ENCODE peak calls at places on chromosomes 6 and 20, in eight cellular contexts. One of them, this sample, is unnamed.

GRCh38 chr6:126701799-126702198 is 361.9 kb downstream of the CENPW start:
- DNase-seq in H1: no peak
- DNase-seq in prostate gland: no peak
- DNase-seq in stomach: no peak
- DNase-seq in HL-60: no peak
- DNase-seq in esophagus muscularis mucosa: no peak
- DNase-seq in breast epithelium: no peak
- DNase-seq in GM12878: no peak
- DNase-seq in this sample: no peak

GRCh38 chr6:142531727-142532126 is 229.9 kb downstream of the ADGRG6 start:
- DNase-seq in H1: no peak
- DNase-seq in prostate gland: no peak
- DNase-seq in GM12878: no peak
- DNase-seq in esophagus muscularis mucosa: no peak
- DNase-seq in stomach: no peak
- DNase-seq in HL-60: no peak
- DNase-seq in breast epithelium: no peak
- DNase-seq in this sample: no peak

GRCh38 chr6:50699086-50699886 is 14.0 kb upstream of the TFAP2D start:
- DNase-seq in stomach: no peak
- DNase-seq in breast epithelium: no peak
- DNase-seq in GM12878: no peak
- DNase-seq in HL-60: no peak
- DNase-seq in H1: no peak
- DNase-seq in prostate gland: no peak
- DNase-seq in esophagus muscularis mucosa: no peak
- DNase-seq in this sample: no peak

GRCh38 chr6:89148016-89148750 is 2.3 kb downstream of the PM20D2 start:
- DNase-seq in H1: no peak
- DNase-seq in esophagus muscularis mucosa: no peak
- DNase-seq in breast epithelium: no peak
- DNase-seq in GM12878: no peak
- DNase-seq in stomach: no peak
- DNase-seq in HL-60: no peak
- DNase-seq in prostate gland: no peak
- DNase-seq in this sample: no peak

GRCh38 chr20:62929051-62929538 is 2.8 kb upstream of the DIDO1 start:
- DNase-seq in H1: no peak
- DNase-seq in prostate gland: peak
- DNase-seq in esophagus muscularis mucosa: no peak
- DNase-seq in HL-60: no peak
- DNase-seq in stomach: peak
- DNase-seq in breast epithelium: peak
- DNase-seq in GM12878: no peak
- DNase-seq in this sample: peak

GRCh38 chr20:4886771-4887527 is 114.4 kb downstream of the SLC23A2 start:
- DNase-seq in esophagus muscularis mucosa: no peak
- DNase-seq in stomach: no peak
- DNase-seq in HL-60: peak
- DNase-seq in H1: no peak
- DNase-seq in breast epithelium: no peak
- DNase-seq in GM12878: no peak
- DNase-seq in prostate gland: no peak
- DNase-seq in this sample: no peak

GRCh38 chr6:18400831-18401446 is 13.8 kb downstream of the RNF144B start:
- DNase-seq in breast epithelium: no peak
- DNase-seq in H1: no peak
- DNase-seq in GM12878: peak
- DNase-seq in esophagus muscularis mucosa: no peak
- DNase-seq in stomach: no peak
- DNase-seq in prostate gland: no peak
- DNase-seq in HL-60: no peak
- DNase-seq in this sample: no peak

GRCh38 chr20:58130156-58130555 is 98.3 kb downstream of the ANKRD60 start:
- DNase-seq in prostate gland: no peak
- DNase-seq in HL-60: no peak
- DNase-seq in GM12878: no peak
- DNase-seq in breast epithelium: no peak
- DNase-seq in H1: no peak
- DNase-seq in esophagus muscularis mucosa: peak
- DNase-seq in stomach: no peak
- DNase-seq in this sample: no peak

GRCh38 chr6:109441069-109441816 is 719 bp downstream of the SMPD2 start:
- DNase-seq in prostate gland: peak
- DNase-seq in stomach: peak
- DNase-seq in esophagus muscularis mucosa: no peak
- DNase-seq in GM12878: no peak
- DNase-seq in H1: no peak
- DNase-seq in HL-60: peak
- DNase-seq in breast epithelium: no peak
- DNase-seq in this sample: no peak

GRCh38 chr6:14682821-14683220 is 563.0 kb upstream of the JARID2 start:
- DNase-seq in HL-60: no peak
- DNase-seq in breast epithelium: no peak
- DNase-seq in prostate gland: no peak
- DNase-seq in H1: no peak
- DNase-seq in esophagus muscularis mucosa: no peak
- DNase-seq in stomach: no peak
- DNase-seq in GM12878: no peak
- DNase-seq in this sample: no peak

GRCh38 chr6:867378-867777 is 174.4 kb upstream of the EXOC2 start:
- DNase-seq in H1: no peak
- DNase-seq in esophagus muscularis mucosa: no peak
- DNase-seq in prostate gland: no peak
- DNase-seq in stomach: no peak
- DNase-seq in GM12878: no peak
- DNase-seq in HL-60: no peak
- DNase-seq in breast epithelium: no peak
- DNase-seq in this sample: no peak

DNA sequence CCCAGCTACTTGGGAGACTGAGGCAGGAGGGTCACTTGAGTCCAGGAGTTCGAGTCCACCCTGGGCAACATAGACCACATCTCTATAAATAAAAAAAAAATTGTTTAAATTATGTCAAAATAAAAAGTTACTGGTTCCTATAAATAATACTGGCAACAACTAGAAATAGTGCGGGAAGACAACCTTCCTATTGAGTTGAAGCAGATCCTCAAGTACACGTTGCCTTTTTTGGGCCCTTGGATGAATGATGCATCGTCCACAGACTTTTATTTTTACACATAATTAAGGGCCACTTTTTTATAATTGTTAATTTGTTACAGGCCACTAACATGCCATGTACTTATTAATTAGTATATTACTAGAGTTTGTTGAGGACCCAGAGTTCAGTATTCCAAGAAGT is 31.1 kb downstream of the KIZ start:
- DNase-seq in H1: no peak
- DNase-seq in GM12878: no peak
- DNase-seq in stomach: no peak
- DNase-seq in HL-60: no peak
- DNase-seq in breast epithelium: no peak
- DNase-seq in esophagus muscularis mucosa: no peak
- DNase-seq in prostate gland: no peak
- DNase-seq in this sample: no peak
- TF ChIP-seq POLR2AphosphoS5 in H1: no peak
- TF ChIP-seq POLR2AphosphoS5 in GM12878: no peak
- TF ChIP-seq POLR2AphosphoS5 in stomach: no peak
- TF ChIP-seq POLR2AphosphoS5 in HL-60: no peak
- TF ChIP-seq POLR2AphosphoS5 in breast epithelium: no peak
- TF ChIP-seq POLR2AphosphoS5 in esophagus muscularis mucosa: no peak
- TF ChIP-seq POLR2AphosphoS5 in prostate gland: no peak
- TF ChIP-seq POLR2AphosphoS5 in this sample: no peak

DNA sequence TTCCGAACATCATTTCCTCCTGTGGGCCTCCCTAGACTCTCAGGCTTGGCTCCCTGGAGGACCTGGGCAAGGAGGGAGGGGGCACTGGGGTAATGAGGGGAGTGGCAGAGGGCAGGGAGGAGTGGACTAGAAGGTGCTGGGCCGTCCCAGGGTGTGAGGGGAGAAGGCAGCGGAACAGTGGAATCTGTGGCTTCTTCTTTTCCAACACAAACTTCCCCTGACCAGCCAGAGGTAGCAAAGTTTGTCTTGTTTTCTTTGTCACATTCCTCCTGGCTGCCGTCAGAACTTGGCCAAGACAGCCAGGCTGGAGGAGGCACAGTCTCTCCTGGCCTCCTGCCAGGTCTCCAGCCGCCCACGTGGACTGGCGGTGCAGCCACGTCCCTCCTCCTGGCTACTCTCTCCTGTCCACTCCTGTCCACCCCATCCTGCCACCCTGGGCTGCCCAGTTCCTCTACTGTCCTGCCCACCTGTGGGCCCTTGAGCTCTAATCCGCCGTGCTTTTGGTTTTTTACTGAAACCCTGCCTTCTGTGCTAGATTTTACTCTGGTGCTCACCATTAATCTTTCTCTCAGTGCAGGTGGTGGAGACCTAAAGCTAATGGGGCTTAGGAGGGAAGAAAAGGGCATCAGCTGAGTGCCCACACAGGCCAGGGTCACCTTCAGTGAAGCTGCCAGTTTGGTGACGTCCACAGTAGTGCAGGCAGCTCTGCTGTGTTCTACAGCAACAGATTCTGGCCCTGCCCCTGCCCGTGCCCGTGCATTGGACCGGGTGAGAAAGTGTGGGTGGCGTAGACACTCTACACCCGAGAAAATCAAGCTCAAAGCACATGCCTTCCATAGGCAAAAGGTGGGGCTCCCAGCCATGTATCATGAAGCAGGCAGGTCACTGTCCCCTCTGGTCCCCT is 2.8 kb upstream of the CDSN start:
- DNase-seq in breast epithelium: peak
- DNase-seq in H1: no peak
- DNase-seq in prostate gland: peak
- DNase-seq in HL-60: no peak
- DNase-seq in stomach: peak
- DNase-seq in GM12878: no peak
- DNase-seq in esophagus muscularis mucosa: no peak
- DNase-seq in this sample: no peak
- TF ChIP-seq POLR2AphosphoS5 in breast epithelium: peak
- TF ChIP-seq POLR2AphosphoS5 in H1: no peak
- TF ChIP-seq POLR2AphosphoS5 in prostate gland: peak
- TF ChIP-seq POLR2AphosphoS5 in HL-60: no peak
- TF ChIP-seq POLR2AphosphoS5 in stomach: no peak
- TF ChIP-seq POLR2AphosphoS5 in GM12878: no peak
- TF ChIP-seq POLR2AphosphoS5 in esophagus muscularis mucosa: peak
- TF ChIP-seq POLR2AphosphoS5 in this sample: no peak

DNA sequence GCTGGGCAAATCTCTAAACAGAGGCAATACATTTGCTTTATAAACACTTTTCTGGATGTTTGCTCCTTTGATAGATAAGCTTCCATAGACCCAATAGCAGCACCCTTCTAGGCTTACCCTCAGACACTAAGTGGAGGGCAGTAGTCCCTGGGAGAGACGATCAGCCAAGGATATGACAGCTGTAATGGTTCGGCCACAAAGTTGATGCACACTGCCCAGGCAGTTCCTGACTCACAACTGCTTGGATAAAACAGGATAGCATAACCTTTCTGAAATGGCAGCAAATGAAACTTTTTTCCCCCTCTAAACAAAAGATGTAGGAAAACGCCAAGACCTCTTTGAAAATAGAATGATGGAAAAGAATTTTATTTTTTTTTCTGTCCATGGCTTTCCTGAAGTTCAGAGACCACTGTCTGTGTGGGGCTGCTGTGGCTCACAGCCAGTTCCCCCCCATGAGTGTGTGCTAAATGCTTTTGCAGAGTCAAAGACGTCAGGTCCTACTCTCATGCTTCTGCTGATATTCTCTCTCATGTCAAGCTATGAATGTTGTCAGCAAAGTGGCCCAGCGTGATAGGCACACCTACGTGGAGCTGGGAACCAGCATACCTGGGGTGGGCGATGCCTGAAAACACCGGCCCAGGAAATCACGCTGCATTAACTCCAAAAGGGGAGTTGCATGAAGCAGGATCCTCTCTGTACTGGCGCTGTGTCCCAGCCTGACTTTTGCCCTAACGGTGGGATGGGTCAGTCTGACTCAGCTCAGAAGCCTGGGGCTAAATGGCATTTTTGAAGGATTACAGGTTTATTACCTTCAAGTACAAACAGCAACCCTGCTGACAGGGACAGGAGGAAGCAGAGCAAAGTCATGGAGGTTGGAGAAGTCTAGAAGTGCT is 8.8 kb upstream of the MRPS10 start:
- DNase-seq in esophagus muscularis mucosa: no peak
- DNase-seq in GM12878: no peak
- DNase-seq in stomach: no peak
- DNase-seq in prostate gland: peak
- DNase-seq in breast epithelium: no peak
- DNase-seq in HL-60: no peak
- DNase-seq in H1: peak
- DNase-seq in this sample: no peak
- TF ChIP-seq POLR2AphosphoS5 in esophagus muscularis mucosa: no peak
- TF ChIP-seq POLR2AphosphoS5 in GM12878: no peak
- TF ChIP-seq POLR2AphosphoS5 in stomach: no peak
- TF ChIP-seq POLR2AphosphoS5 in prostate gland: peak
- TF ChIP-seq POLR2AphosphoS5 in breast epithelium: no peak
- TF ChIP-seq POLR2AphosphoS5 in HL-60: peak
- TF ChIP-seq POLR2AphosphoS5 in H1: no peak
- TF ChIP-seq POLR2AphosphoS5 in this sample: no peak

GRCh38 chr20:50304883-50305635 is 114.4 kb downstream of the CEBPB start:
- DNase-seq in stomach: peak
- DNase-seq in HL-60: no peak
- DNase-seq in breast epithelium: no peak
- DNase-seq in prostate gland: no peak
- DNase-seq in esophagus muscularis mucosa: peak
- DNase-seq in GM12878: no peak
- DNase-seq in H1: no peak
- DNase-seq in this sample: no peak

GRCh38 chr20:50305636-50306477 is 115.2 kb downstream of the CEBPB start:
- DNase-seq in esophagus muscularis mucosa: no peak
- DNase-seq in HL-60: no peak
- DNase-seq in stomach: no peak
- DNase-seq in prostate gland: peak
- DNase-seq in GM12878: no peak
- DNase-seq in breast epithelium: no peak
- DNase-seq in H1: no peak
- DNase-seq in this sample: no peak

GRCh38 chr20:50303573-50304500 is 113.2 kb downstream of the CEBPB start:
- DNase-seq in GM12878: no peak
- DNase-seq in prostate gland: peak
- DNase-seq in H1: no peak
- DNase-seq in breast epithelium: no peak
- DNase-seq in esophagus muscularis mucosa: peak
- DNase-seq in stomach: peak
- DNase-seq in HL-60: no peak
- DNase-seq in this sample: no peak

GRCh38 chr20:50302463-50303041 is 111.9 kb downstream of the CEBPB start:
- DNase-seq in stomach: no peak
- DNase-seq in esophagus muscularis mucosa: no peak
- DNase-seq in H1: no peak
- DNase-seq in HL-60: no peak
- DNase-seq in GM12878: no peak
- DNase-seq in prostate gland: no peak
- DNase-seq in breast epithelium: no peak
- DNase-seq in this sample: no peak

DNA sequence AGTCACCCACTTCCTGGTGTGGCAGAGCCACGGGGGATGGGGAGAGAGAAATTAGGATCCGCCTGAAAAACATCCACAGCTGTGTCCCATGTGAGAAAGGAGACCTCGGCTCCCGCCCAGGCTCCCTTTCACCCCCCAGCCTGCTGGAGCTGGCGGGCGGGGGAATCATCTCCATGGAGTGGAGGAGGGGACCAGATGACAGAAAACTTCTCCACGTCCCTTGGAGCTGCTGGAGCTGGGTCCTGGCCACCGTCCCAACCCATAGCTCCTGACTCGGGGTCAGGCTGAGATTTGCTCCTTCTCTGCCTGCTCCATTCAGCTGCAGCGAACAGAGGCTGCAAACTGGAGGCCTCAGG is 113.8 kb downstream of the CEBPB start:
- DNase-seq in stomach: no peak
- DNase-seq in esophagus muscularis mucosa: no peak
- DNase-seq in breast epithelium: no peak
- DNase-seq in prostate gland: no peak
- DNase-seq in HL-60: no peak
- DNase-seq in H1: no peak
- DNase-seq in GM12878: no peak
- DNase-seq in this sample: no peak
- TF ChIP-seq POLR2AphosphoS5 in stomach: peak
- TF ChIP-seq POLR2AphosphoS5 in esophagus muscularis mucosa: peak
- TF ChIP-seq POLR2AphosphoS5 in breast epithelium: peak
- TF ChIP-seq POLR2AphosphoS5 in prostate gland: peak
- TF ChIP-seq POLR2AphosphoS5 in HL-60: no peak
- TF ChIP-seq POLR2AphosphoS5 in H1: no peak
- TF ChIP-seq POLR2AphosphoS5 in GM12878: no peak
- TF ChIP-seq POLR2AphosphoS5 in this sample: no peak

This sample was measured in GM12891.